ENCODE peak calls at places on chromosome 2, in nine cellular contexts. H is H7, B is adrenal gland, D is heart left ventricle, O is aorta, T is brain microvascular endothelial cell, I is epithelial cell of esophagus, R is OCI-LY7, F is fibroblast of lung. U is an unnamed sample.

GRCh38 chr2:34949316-34949715 is 1350.2 kb upstream of the FAM98A start:
- DNase-seq in B (no peak), F (no peak), I (no peak), D (no peak), O (no peak), T (no peak), H (no peak), R (no peak), U (no peak)

GRCh38 chr2:207833265-207833751 is 63.6 kb upstream of the FZD5 start:
- DNase-seq in R (no peak), F (no peak), H (no peak), T (peak; percentile 27), I (peak; percentile 52), B (peak; percentile 22), O (no peak), D (no peak), U (peak; percentile 15)

GRCh38 chr2:235594041-235594440 is 100.2 kb downstream of the AGAP1 start:
- DNase-seq in R (peak; percentile 68), H (no peak), T (no peak), I (peak; percentile 84), B (no peak), F (peak; percentile 93), D (no peak), O (no peak), U (peak; percentile 92)

GRCh38 chr2:199596549-199596948 is 138.8 kb upstream of the SATB2 start:
- DNase-seq in I (peak; percentile 53), T (peak; percentile 18), R (peak; percentile 37), F (peak; percentile 35), O (no peak), H (peak; percentile 60), B (peak; percentile 22), D (no peak), U (peak; percentile 28)

GRCh38 chr2:80002761-80003160 is 301.8 kb downstream of the LRRTM1 start:
- DNase-seq in O (no peak), B (no peak), H (no peak), T (no peak), F (no peak), I (no peak), D (no peak), R (no peak), U (no peak)

GRCh38 chr2:11833601-11834000 is 87.2 kb downstream of the LPIN1 start:
- DNase-seq in O (no peak), F (no peak), D (no peak), H (no peak), T (peak; percentile 31), R (peak; percentile 48), B (no peak), I (no peak), U (peak; percentile 55)

GRCh38 chr2:235312571-235312970 is 181.3 kb upstream of the AGAP1 start:
- DNase-seq in I (no peak), B (no peak), F (no peak), H (no peak), O (no peak), T (no peak), R (no peak), D (no peak), U (no peak)

GRCh38 chr2:176960736-176961135 is 251.9 kb upstream of the HNRNPA3 start:
- DNase-seq in B (peak; percentile 26), O (no peak), F (no peak), I (no peak), R (no peak), D (no peak), H (peak; percentile 6), T (no peak), U (no peak)

GRCh38 chr2:164826293-164827243 is 15.1 kb downstream of the COBLL1 start:
- DNase-seq in I (peak; percentile 84), O (no peak), R (no peak), H (no peak), T (no peak), F (no peak), D (peak; percentile 55), B (peak; percentile 49), U (peak; percentile 54)

GRCh38 chr2:55009277-55010055 is 40.8 kb downstream of the RTN4 start:
- DNase-seq in B (no peak), R (no peak), T (no peak), D (no peak), I (no peak), O (no peak), F (no peak), H (no peak), U (no peak)

GRCh38 chr2:6602471-6602870 is 263.2 kb downstream of the CMPK2 start:
- DNase-seq in D (no peak), F (no peak), I (no peak), R (no peak), O (no peak), B (no peak), H (no peak), T (no peak), U (no peak)

GRCh38 chr2:42767080-42767898 is 3.4 kb upstream of the OXER1 start:
- DNase-seq in H (no peak), R (no peak), O (no peak), I (no peak), B (no peak), T (no peak), F (no peak), D (no peak), U (no peak)

GRCh38 chr2:113064281-113064680 is 3.5 kb upstream of the IL1F10 start:
- DNase-seq in T (no peak), D (no peak), I (no peak), F (no peak), R (no peak), O (no peak), H (no peak), B (no peak), U (no peak)

GRCh38 chr2:54814367-54815155 is 91.1 kb downstream of the EML6 start:
- DNase-seq in R (no peak), T (no peak), I (peak; percentile 71), F (no peak), H (no peak), B (no peak), O (no peak), D (no peak), U (no peak)

GRCh38 chr2:44271296-44271695 is 4.0 kb upstream of the SLC3A1 start:
- DNase-seq in T (no peak), R (no peak), O (no peak), H (no peak), B (no peak), D (no peak), F (no peak), I (no peak), U (no peak)

GRCh38 chr2:44273076-44273475 is 2.2 kb upstream of the SLC3A1 start:
- DNase-seq in O (no peak), F (no peak), R (no peak), D (no peak), I (no peak), B (no peak), H (no peak), T (no peak), U (no peak)

GRCh38 chr2:44268259-44268649 is 7.0 kb upstream of the SLC3A1 start:
- DNase-seq in O (no peak), T (peak; percentile 53), B (no peak), I (peak; percentile 48), F (peak; percentile 47), D (no peak), H (no peak), R (no peak), U (peak; percentile 76)

GRCh38 chr2:44269831-44270230 is 5.4 kb upstream of the SLC3A1 start:
- DNase-seq in H (no peak), T (no peak), R (no peak), O (no peak), D (no peak), B (no peak), F (no peak), I (no peak), U (no peak)

GRCh38 chr2:44267269-44268258 is 7.7 kb upstream of the SLC3A1 start:
- DNase-seq in D (no peak), B (peak; percentile 33), R (no peak), O (no peak), T (no peak), I (no peak), F (peak; percentile 75), H (no peak), U (peak; percentile 58)
- H3K4me3 ChIP-seq in D (no peak overlapping the region), B (no peak overlapping the region), R (no peak overlapping the region), O (no peak overlapping the region), T (no peak overlapping the region), I (no peak overlapping the region), F (no peak overlapping the region), H (no peak overlapping the region), U (no peak overlapping the region)

GRCh38 chr2:134203175-134203574 is 50.7 kb upstream of the MGAT5 start:
- DNase-seq in D (no peak), H (no peak), I (no peak), F (no peak), O (no peak), T (no peak), R (no peak), B (no peak), U (no peak)

GRCh38 chr2:134206029-134206428 is 47.8 kb upstream of the MGAT5 start:
- DNase-seq in O (no peak), T (no peak), I (no peak), B (no peak), D (no peak), R (peak; percentile 54), H (no peak), F (no peak), U (no peak)

GRCh38 chr2:134206573-134206972 is 47.3 kb upstream of the MGAT5 start:
- DNase-seq in T (peak; percentile 79), R (no peak), O (no peak), D (peak; percentile 35), I (peak; percentile 42), H (no peak), F (peak; percentile 34), B (no peak), U (peak; percentile 36)

GRCh38 chr2:134207589-134208209 is 46.2 kb upstream of the MGAT5 start:
- DNase-seq in F (peak; percentile 61), D (peak; percentile 52), O (peak; percentile 86), H (peak; percentile 55), R (peak; percentile 65), I (peak; percentile 78), B (peak; percentile 68), T (peak; percentile 28), U (peak; percentile 56)

GRCh38 chr2:134205087-134205486 is 48.8 kb upstream of the MGAT5 start:
- DNase-seq in R (no peak), T (no peak), B (no peak), F (no peak), H (no peak), D (no peak), O (no peak), I (no peak), U (no peak)
- H3K4me3 ChIP-seq in R (no peak overlapping the region), T (no peak overlapping the region), B (no peak overlapping the region), F (no peak overlapping the region), H (no peak overlapping the region), D (no peak overlapping the region), O (no peak overlapping the region), I (no peak overlapping the region), U (no peak overlapping the region)

DNA sequence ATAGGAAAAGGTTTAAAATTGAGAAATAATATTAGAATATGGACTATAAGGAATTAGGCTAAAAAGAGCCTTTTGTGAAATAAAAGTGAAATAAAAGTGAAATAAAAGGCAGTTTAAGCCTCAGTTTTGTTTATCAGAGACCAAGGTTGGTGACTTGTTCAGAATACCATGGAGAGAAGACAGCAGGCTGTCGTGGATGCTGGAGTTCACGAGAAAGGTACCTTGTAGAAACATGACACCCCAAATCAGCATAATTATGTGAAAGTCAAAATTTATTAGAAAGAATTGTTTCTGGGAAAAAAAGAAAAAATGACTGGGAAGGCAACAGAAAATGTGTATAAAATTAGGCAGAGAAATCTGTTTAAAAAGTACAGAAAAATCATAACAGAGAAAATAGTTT is 46.5 kb upstream of the SPAG16 start:
- DNase-seq in R (no peak), H (no peak), T (no peak), D (no peak), B (no peak), O (no peak), F (no peak), I (no peak), U (peak; percentile 18)
- H3K4me3 ChIP-seq in R (no peak overlapping the region), H (no peak overlapping the region), T (no peak overlapping the region), D (no peak overlapping the region), B (no peak overlapping the region), O (no peak overlapping the region), F (no peak overlapping the region), I (no peak overlapping the region), U (no peak overlapping the region)

GRCh38 chr2:1205853-1206252 is 207.4 kb upstream of the TPO start:
- DNase-seq in H (no peak), O (no peak), D (no peak), I (no peak), F (no peak), B (no peak), R (no peak), T (no peak), U (no peak)
- H3K4me3 ChIP-seq in H (no peak overlapping the region), O (no peak overlapping the region), D (no peak overlapping the region), I (no peak overlapping the region), F (no peak overlapping the region), B (no peak overlapping the region), R (no peak overlapping the region), T (no peak overlapping the region), U (no peak overlapping the region)

U was measured in cardiac fibroblast.